ENCODE peak calls at places on chromosomes 6 and 20, in eight cellular contexts. X is left ventricle myocardium inferior, S is heart right ventricle, C is heart left ventricle, M is fibroblast of the aortic adventitia, T is uterus, K is bronchial epithelial cell, P is psoas muscle. G is an unnamed sample.

GRCh38 chr6:37459981-37460800 is 27.2 kb downstream of the CMTR1 start:
- DNase-seq in P (no peak), K (no peak), M (no peak), S (no peak), X (no peak), C (no peak), T (no peak), G (no peak)

GRCh38 chr20:46150982-46151381 is 32.9 kb downstream of the CD40 start:
- DNase-seq in T (no peak), M (no peak), C (no peak), S (no peak), P (no peak), K (no peak), X (no peak), G (no peak)

GRCh38 chr6:2977799-2978558 is 6.6 kb upstream of the SERPINB6 start:
- DNase-seq in X (no peak), M (no peak), T (no peak), C (no peak), P (no peak), S (no peak), K (no peak), G (no peak)

GRCh38 chr6:27795697-27796494 is 116.3 kb downstream of the OR2B2 start:
- DNase-seq in M (peak), T (peak), K (peak), P (no peak), C (peak), S (no peak), X (no peak), G (peak)

GRCh38 chr20:53929974-53930650 is 140.3 kb downstream of the BCAS1 start:
- DNase-seq in X (no peak), S (no peak), T (no peak), K (no peak), M (no peak), C (no peak), P (no peak), G (no peak)

GRCh38 chr6:158849899-158850806 is 31.0 kb upstream of the EZR start:
- DNase-seq in P (no peak), M (peak), X (no peak), K (peak), C (no peak), T (no peak), S (no peak), G (peak)

GRCh38 chr6:38508894-38509293 is 130.8 kb downstream of the BTBD9 start:
- DNase-seq in S (no peak), P (no peak), M (peak), C (no peak), K (peak), X (no peak), T (no peak), G (peak)

GRCh38 chr20:57089701-57090144 is 176.7 kb downstream of the BMP7 start:
- DNase-seq in T (peak), C (peak), K (peak), M (peak), S (peak), X (peak), P (peak), G (peak)

GRCh38 chr6:30646450-30647038 is 389 bp upstream of the C6orf136 start:
- DNase-seq in K (peak), T (peak), P (peak), S (peak), X (peak), M (no peak), C (peak), G (no peak)

GRCh38 chr20:64065973-64066341 is 3.0 kb downstream of the TCEA2 start:
- DNase-seq in T (no peak), M (peak), S (no peak), K (peak), C (no peak), P (no peak), X (no peak), G (peak)

GRCh38 chr6:154632121-154632520 is 101.1 kb upstream of the SCAF8 start:
- DNase-seq in S (no peak), X (no peak), P (no peak), K (no peak), C (no peak), T (no peak), M (peak), G (no peak)

GRCh38 chr6:88532241-88532860 is 366.2 kb upstream of the CNR1 start:
- DNase-seq in C (no peak), P (no peak), M (no peak), T (no peak), S (no peak), K (no peak), X (no peak), G (no peak)

GRCh38 chr6:168616807-168617756 is 176.1 kb downstream of the SMOC2 start:
- DNase-seq in K (no peak), T (no peak), S (no peak), M (peak), C (no peak), X (no peak), P (no peak), G (peak)

GRCh38 chr6:44737829-44738528 is 350.5 kb downstream of the CDC5L start:
- DNase-seq in T (no peak), X (no peak), K (no peak), C (no peak), S (no peak), P (no peak), M (no peak), G (no peak)

GRCh38 chr20:774016-774679 is 5.8 kb upstream of the SLC52A3 start:
- DNase-seq in P (no peak), C (no peak), K (no peak), M (no peak), T (no peak), S (no peak), X (no peak), G (no peak)

GRCh38 chr6:161578478-161578877 is 304.6 kb upstream of the AGPAT4 start:
- DNase-seq in T (no peak), C (no peak), S (no peak), K (no peak), X (no peak), P (no peak), M (no peak), G (no peak)

GRCh38 chr6:31664790-31665500 is at the start of gene GPANK1:
- DNase-seq in C (peak), T (peak), M (peak), X (peak), P (peak), S (peak), K (peak), G (peak)
- TF ChIP-seq CTCF in C (no peak), T (no peak), M (no peak), X (no peak), P (no peak), S (no peak), K (no peak), G (no peak)

GRCh38 chr6:1392813-1393640 is 3.7 kb downstream of the FOXF2 start:
- DNase-seq in P (no peak), C (no peak), K (no peak), S (no peak), X (no peak), M (no peak), T (no peak), G (no peak)

GRCh38 chr6:1390805-1391511 is 1.6 kb downstream of the FOXF2 start:
- DNase-seq in T (no peak), K (no peak), M (peak), C (no peak), X (no peak), S (no peak), P (no peak), G (peak)

GRCh38 chr6:1390071-1390804 is 862 bp downstream of the FOXF2 start:
- DNase-seq in K (peak), T (no peak), S (no peak), M (peak), X (no peak), P (no peak), C (no peak), G (peak)

GRCh38 chr6:1393641-1394283 is 4.4 kb downstream of the FOXF2 start:
- DNase-seq in P (no peak), S (no peak), T (no peak), K (no peak), M (no peak), C (no peak), X (no peak), G (no peak)

GRCh38 chr6:1391692-1392309 is 2.4 kb downstream of the FOXF2 start:
- DNase-seq in P (no peak), M (peak), X (no peak), S (no peak), C (no peak), T (no peak), K (no peak), G (no peak)
- H3K4me3 ChIP-seq in P (no peak), M (peak), X (no peak), S (peak), C (no peak), T (no peak), K (no peak), G (no peak)

DNA sequence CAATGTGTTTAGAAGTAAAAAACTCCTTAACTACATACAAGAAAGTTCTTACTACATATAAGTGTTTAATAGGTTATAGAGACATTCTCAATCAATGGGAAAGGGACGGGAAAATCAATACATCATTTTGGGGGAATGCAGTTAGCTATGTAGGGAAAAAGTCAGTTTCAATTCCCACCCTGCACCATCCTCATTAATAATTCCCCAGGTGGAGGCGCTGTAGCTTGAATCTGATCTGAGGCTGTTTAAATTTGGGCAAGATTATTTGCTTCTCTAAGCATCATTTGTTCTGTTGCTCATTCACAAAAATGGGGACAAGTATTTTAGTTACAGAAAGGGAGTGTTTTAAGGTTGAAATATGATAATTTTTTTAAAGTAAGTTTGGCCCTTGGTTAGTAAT is 19.1 kb downstream of the OLIG3 start:
- DNase-seq in P (no peak), S (no peak), T (no peak), C (no peak), K (no peak), X (no peak), M (no peak), G (no peak)
- TF ChIP-seq CTCF in P (no peak), S (no peak), T (no peak), C (no peak), K (no peak), X (no peak), M (no peak), G (no peak)

DNA sequence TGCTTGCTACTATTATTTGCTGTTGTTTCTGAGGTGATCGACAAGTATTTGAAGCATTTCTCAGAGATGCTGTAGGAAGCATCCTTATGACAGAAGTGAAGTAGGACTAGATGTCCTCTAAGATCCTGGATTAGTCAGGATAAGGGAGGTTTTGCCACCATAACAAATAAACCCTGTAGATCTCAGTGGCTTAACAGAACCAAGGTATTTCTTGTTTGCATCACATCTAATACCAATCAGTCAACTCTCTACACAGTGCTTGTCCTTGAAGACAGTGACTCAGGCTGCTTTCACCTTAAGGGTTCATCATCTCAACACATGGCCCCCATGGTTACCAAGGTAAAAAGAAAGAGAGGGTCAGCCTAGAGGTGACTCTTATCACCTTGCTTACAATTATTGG is 92.9 kb upstream of the ISM1 start:
- DNase-seq in K (no peak), X (no peak), T (no peak), S (no peak), P (no peak), C (no peak), M (no peak), G (no peak)
- H3K4me3 ChIP-seq in K (no peak), X (no peak), T (no peak), S (no peak), P (no peak), C (no peak), M (no peak), G (no peak)

GRCh38 chr6:147005499-147005898 is 198.7 kb upstream of the STXBP5 start:
- DNase-seq in M (no peak), X (no peak), C (no peak), S (no peak), K (no peak), P (no peak), T (no peak), G (no peak)
- TF ChIP-seq CTCF in M (no peak), X (no peak), C (no peak), S (no peak), K (no peak), P (no peak), T (no peak), G (no peak)

GRCh38 chr20:29762620-29763019 is 1494.8 kb upstream of the DEFB115 start:
- DNase-seq in K (no peak), T (no peak), X (no peak), M (no peak), C (no peak), P (no peak), S (no peak), G (no peak)
- H3K4me3 ChIP-seq in K (no peak), T (no peak), X (no peak), M (no peak), C (no peak), P (no peak), S (no peak), G (no peak)

DNA sequence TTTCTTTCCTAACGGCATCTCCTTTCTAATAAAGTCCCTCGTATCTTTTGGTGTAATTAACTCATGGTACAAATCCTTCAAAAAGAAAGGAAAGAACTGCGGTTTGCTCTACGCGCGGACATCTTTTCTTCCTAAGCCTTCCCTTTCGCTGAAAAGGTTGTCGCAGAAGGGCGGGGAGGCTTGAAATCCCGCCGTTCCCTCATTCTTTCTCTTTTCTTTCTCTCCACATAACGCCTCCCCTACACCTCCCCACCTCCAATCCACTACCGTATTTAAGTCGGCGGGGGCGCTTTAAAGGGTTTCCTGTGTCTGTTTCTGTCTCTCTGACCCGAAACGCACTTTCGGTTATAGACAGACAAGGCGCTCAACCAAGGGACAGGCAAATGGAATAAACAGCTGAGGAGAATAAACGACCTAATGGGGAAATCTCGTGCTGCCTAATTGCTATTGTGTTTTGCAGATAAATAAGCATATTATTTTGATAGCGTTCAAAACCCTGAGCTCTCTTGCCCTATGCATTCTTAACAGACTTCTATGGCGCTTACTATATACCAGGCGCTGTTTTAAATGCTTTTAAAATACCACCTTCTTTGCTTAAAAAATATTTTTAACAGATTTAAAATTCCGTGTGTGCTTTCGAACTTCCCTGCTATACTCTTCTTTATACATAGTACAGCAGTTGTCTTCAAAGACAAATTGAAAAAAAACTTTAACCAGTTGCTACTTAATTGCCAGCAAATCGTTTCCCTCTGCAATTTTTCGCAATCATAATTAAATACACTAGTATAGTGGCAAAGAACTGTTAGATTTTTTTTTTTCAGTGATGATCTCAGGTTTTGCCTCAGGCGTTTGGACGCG is 2.5 kb upstream of the HEY2 start:
- DNase-seq in T (peak), C (peak), P (peak), M (peak), S (peak), X (peak), K (peak), G (peak)
- TF ChIP-seq CTCF in T (no peak), C (no peak), P (no peak), M (peak), S (no peak), X (peak), K (no peak), G (no peak)